ENCODE peak calls at places on chromosomes 16 and 17, in four cellular contexts. N is IMR-90, M is HepG2, L is K562. U is an unnamed sample.

GRCh38 chr16:89785523-89786155 is 30.8 kb downstream of the FANCA start:
- DNase-seq in N (no peak), L (no peak), M (no peak), U (no peak)

GRCh38 chr17:15509095-15509494 is 41.7 kb upstream of the CDRT4 start:
- DNase-seq in N (no peak), M (no peak), L (no peak), U (no peak)

GRCh38 chr17:49741009-49741691 is 22.8 kb downstream of the FAM117A start:
- DNase-seq in L (no peak), M (no peak), N (peak), U (no peak)

GRCh38 chr17:50645748-50646682 is 11.3 kb downstream of the ABCC3 start:
- DNase-seq in M (no peak), L (no peak), N (no peak), U (no peak)

GRCh38 chr16:87206646-87207451 is 110.3 kb downstream of the C16orf95 start:
- DNase-seq in N (peak), L (no peak), M (no peak), U (peak)

GRCh38 chr17:68238488-68238887 is 9.4 kb upstream of the AMZ2 start:
- DNase-seq in M (no peak), L (no peak), N (no peak), U (no peak)

GRCh38 chr16:66890796-66891195 is 10.5 kb downstream of the PDP2 start:
- DNase-seq in L (no peak), M (no peak), N (no peak), U (no peak)

GRCh38 chr17:63647065-63647725 is 25.0 kb downstream of the MAP3K3 start:
- DNase-seq in L (no peak), N (peak), M (no peak), U (no peak)

GRCh38 chr17:82959242-82959930 is 119.6 kb upstream of the ZNF750 start:
- DNase-seq in N (no peak), M (no peak), L (no peak), U (no peak)

GRCh38 chr16:30930160-30930571 is 6.8 kb downstream of the FBXL19 start:
- DNase-seq in N (no peak), L (no peak), M (no peak), U (no peak)

GRCh38 chr17:8147141-8147804 is 4.9 kb downstream of the PER1 start:
- DNase-seq in L (no peak), M (no peak), N (no peak), U (no peak)

GRCh38 chr16:50282010-50282538 is 15.7 kb downstream of the ADCY7 start:
- DNase-seq in M (no peak), L (peak), N (no peak), U (no peak)

GRCh38 chr16:2507052-2507678 is 6.6 kb upstream of the ATP6V0C start:
- DNase-seq in M (no peak), L (no peak), N (no peak), U (no peak)

GRCh38 chr16:69397821-69398521 is 12.2 kb upstream of the TERF2 start:
- DNase-seq in N (peak), M (peak), L (peak), U (peak)

GRCh38 chr17:56824503-56824902 is 9.2 kb downstream of the C17orf67 start:
- DNase-seq in N (no peak), L (no peak), M (no peak), U (no peak)

GRCh38 chr16:73048292-73049050 is 543 bp upstream of the ZFHX3 start:
- DNase-seq in M (peak), L (no peak), N (no peak), U (no peak)

GRCh38 chr16:11619327-11619851 is 32.7 kb upstream of the LITAF start:
- DNase-seq in N (no peak), L (no peak), M (no peak), U (no peak)

GRCh38 chr17:36212958-36213357 is 2.1 kb downstream of the CCL4L2 start:
- DNase-seq in M (no peak), N (no peak), L (no peak), U (no peak)

GRCh38 chr16:82991941-82992675 is 365.3 kb downstream of the CDH13 start:
- DNase-seq in N (no peak), L (no peak), M (no peak), U (no peak)

GRCh38 chr16:47262938-47263337 is 119.2 kb upstream of the NETO2 start:
- DNase-seq in M (no peak), L (no peak), N (peak), U (no peak)

GRCh38 chr17:57499648-57500049 is 243.3 kb downstream of the MSI2 start:
- DNase-seq in M (peak), N (no peak), L (peak), U (peak)

GRCh38 chr16:82317411-82318168 is 147.6 kb upstream of the MPHOSPH6 start:
- DNase-seq in N (no peak), M (no peak), L (no peak), U (no peak)

GRCh38 chr16:1428511-1428910 is 2.4 kb upstream of the PERCC1 start:
- DNase-seq in M (no peak), L (peak), N (no peak), U (peak)

GRCh38 chr16:3188925-3189825 is 1.2 kb downstream of the OR1F1 start:
- DNase-seq in M (peak), L (peak), N (peak), U (peak)

GRCh38 chr16:85607331-85607765 is 5.8 kb upstream of the GSE1 start:
- DNase-seq in L (peak), M (no peak), N (no peak), U (no peak)

GRCh38 chr17:72122002-72122310 is 1.1 kb downstream of the SOX9 start:
- DNase-seq in L (no peak), M (no peak), N (peak), U (no peak)

GRCh38 chr17:30104575-30105339 is 11.9 kb upstream of the NSRP1 start:
- DNase-seq in L (peak), M (peak), N (peak), U (peak)

GRCh38 chr17:37147301-37147812 is 198.6 kb downstream of the AATF start:
- DNase-seq in L (no peak), N (peak), M (peak), U (peak)

GRCh38 chr17:65750166-65750565 is 188.7 kb upstream of the AXIN2 start:
- DNase-seq in M (peak), L (no peak), N (no peak), U (no peak)

GRCh38 chr16:85142771-85143211 is 30.5 kb upstream of the CIBAR2 start:
- DNase-seq in N (no peak), M (no peak), L (no peak), U (no peak)

GRCh38 chr17:34171245-34171818 is 83.8 kb upstream of the CCL2 start:
- DNase-seq in M (peak), N (peak), L (peak), U (peak)

GRCh38 chr17:5446786-5447185 is 7.8 kb upstream of the C1QBP start:
- DNase-seq in N (no peak), L (no peak), M (no peak), U (no peak)

GRCh38 chr17:57040571-57040970 is 44.5 kb upstream of the AKAP1 start:
- DNase-seq in N (no peak), M (no peak), L (no peak), U (no peak)

GRCh38 chr16:4675864-4676786 is 17.2 kb upstream of the NUDT16L1 start:
- DNase-seq in M (peak), L (peak), N (no peak), U (no peak)

GRCh38 chr17:50931003-50931878 is 65.1 kb upstream of the TOB1 start:
- DNase-seq in N (peak), M (peak), L (peak), U (peak)

GRCh38 chr17:42680331-42680808 is 1.3 kb downstream of the CCR10 start:
- DNase-seq in L (peak), N (peak), M (no peak), U (peak)
- TF ChIP-seq MAZ in L (no peak), N (no peak), M (no peak), U (no peak)

GRCh38 chr16:70661918-70662641 is 15.7 kb downstream of the IL34 start:
- DNase-seq in L (no peak), M (no peak), N (no peak), U (no peak)

GRCh38 chr16:70662991-70663523 is 16.7 kb downstream of the IL34 start:
- DNase-seq in N (no peak), L (no peak), M (no peak), U (no peak)

GRCh38 chr16:70664325-70665112 is 18.2 kb downstream of the IL34 start:
- DNase-seq in L (no peak), M (no peak), N (no peak), U (no peak)

GRCh38 chr16:70665113-70665694 is 18.8 kb downstream of the IL34 start:
- DNase-seq in M (no peak), L (no peak), N (no peak), U (no peak)

DNA sequence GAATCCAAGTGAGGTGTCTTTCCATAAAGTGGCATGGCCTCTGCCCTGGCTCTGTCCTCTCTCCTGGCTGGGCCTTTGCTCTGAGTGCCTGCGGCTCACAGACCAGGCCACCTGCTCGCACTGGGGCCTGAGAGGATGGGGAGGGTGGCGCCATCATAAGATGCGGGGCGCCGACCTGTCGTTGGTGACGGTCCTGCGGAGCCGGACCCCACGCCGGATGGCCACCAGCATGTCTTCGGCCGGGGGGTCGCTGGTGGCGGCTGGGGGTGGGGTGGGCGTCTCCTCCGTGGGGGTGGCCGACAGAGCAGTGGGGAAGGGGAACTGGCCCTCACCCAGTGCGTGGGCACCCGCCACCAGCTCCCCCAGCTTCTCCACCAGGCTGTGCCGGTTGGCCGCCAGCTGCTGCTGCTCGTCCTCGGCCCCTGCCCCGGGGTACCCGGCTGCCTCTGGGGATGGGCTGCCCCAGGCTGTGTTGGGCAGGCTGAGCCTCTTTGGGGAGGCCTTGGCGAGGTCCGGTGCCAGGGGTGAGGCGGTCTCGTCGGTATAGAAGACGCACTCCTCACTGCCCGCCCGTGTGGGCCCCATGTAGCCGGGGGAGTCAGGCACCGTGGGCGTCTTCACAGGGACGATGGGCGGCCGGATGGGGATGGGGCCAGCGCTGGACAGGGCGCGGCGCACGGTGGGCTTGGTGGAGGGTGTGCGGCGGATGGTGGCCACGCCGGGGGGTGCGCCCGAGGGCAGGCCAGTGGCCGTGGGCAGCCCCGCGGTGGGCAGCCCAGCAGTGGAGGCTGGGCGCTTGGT is 17.4 kb downstream of the IL34 start:
- DNase-seq in L (no peak), M (no peak), N (no peak), U (no peak)
- TF ChIP-seq MAZ in L (no peak), M (no peak), N (no peak), U (no peak)

GRCh38 chr16:58847902-58848661 is 114.0 kb upstream of the GOT2 start:
- DNase-seq in L (no peak), N (no peak), M (peak), U (no peak)

GRCh38 chr16:58848662-58849002 is 114.5 kb upstream of the GOT2 start:
- DNase-seq in N (no peak), L (no peak), M (no peak), U (no peak)

GRCh38 chr16:58842156-58842555 is 108.0 kb upstream of the GOT2 start:
- DNase-seq in M (no peak), N (no peak), L (no peak), U (no peak)

GRCh38 chr16:58842746-58843145 is 108.6 kb upstream of the GOT2 start:
- DNase-seq in N (no peak), L (no peak), M (no peak), U (no peak)

DNA sequence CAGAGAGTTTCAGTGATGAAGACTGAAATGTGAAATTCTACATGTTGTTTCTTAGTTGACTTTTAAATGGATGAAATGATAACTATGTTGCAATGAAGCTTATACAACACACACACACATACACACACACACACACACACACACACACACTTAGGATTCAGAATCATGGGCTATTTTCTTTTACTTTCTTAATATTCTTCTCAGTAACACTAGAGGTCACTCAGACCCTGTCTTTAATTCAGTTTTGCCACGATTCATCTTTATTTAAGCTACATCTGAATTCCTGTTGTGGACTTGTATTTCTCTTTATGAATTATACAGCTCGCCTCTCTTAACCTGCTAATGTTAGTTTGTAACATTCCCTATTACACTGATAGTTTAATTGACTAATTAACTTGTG is 109.6 kb upstream of the GOT2 start:
- DNase-seq in N (peak), M (peak), L (peak), U (peak)
- TF ChIP-seq MAZ in N (no peak), M (no peak), L (no peak), U (no peak)

GRCh38 chr17:79612468-79613194 is 1.8 kb upstream of the RBFOX3 start:
- DNase-seq in M (peak), L (peak), N (peak), U (peak)
- TF ChIP-seq MAZ in M (no peak), L (no peak), N (no peak), U (no peak)

GRCh38 chr17:76367647-76368046 is 13.9 kb upstream of the PRPSAP1 start:
- DNase-seq in N (no peak), M (peak), L (no peak), U (no peak)

GRCh38 chr17:76366247-76366646 is 12.5 kb upstream of the PRPSAP1 start:
- DNase-seq in N (no peak), M (no peak), L (no peak), U (no peak)

GRCh38 chr17:76363107-76363801 is 9.5 kb upstream of the PRPSAP1 start:
- DNase-seq in M (no peak), N (no peak), L (no peak), U (no peak)

GRCh38 chr17:76368545-76368944 is 14.8 kb upstream of the PRPSAP1 start:
- DNase-seq in N (peak), M (no peak), L (no peak), U (no peak)

DNA sequence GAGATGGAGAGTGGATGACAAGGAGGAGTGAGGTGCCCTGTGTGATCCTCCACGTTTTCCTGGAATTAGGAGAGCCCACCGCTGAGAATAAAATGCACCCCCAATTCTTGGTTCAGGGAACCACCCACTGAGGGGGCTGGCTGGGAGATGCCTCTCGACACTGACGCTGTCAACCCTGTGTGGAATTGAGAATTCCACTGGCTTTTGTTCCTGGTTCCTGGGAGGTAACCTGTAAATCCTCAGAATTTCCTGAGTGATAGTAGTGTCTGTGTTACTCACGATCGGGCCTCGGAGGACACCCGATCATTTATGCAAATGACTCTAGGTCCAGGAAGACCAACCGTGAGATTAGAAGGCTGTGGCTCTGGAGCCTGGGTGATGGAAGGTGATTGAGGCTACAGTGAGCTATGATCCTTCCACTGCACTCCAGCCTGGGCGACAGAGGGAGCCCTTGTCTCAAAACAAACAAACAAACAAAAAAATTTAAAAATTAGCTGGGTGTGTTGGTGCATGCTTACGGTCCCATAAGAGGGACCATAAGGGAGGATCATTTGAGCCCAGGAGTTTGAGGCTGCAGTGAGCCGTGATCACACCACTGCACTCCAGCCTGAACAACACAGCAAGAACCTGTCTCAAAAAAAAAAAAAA is 11.7 kb upstream of the PRPSAP1 start:
- DNase-seq in M (no peak), L (peak), N (no peak), U (no peak)
- TF ChIP-seq MAZ in M (no peak), L (no peak), N (no peak), U (no peak)

DNA sequence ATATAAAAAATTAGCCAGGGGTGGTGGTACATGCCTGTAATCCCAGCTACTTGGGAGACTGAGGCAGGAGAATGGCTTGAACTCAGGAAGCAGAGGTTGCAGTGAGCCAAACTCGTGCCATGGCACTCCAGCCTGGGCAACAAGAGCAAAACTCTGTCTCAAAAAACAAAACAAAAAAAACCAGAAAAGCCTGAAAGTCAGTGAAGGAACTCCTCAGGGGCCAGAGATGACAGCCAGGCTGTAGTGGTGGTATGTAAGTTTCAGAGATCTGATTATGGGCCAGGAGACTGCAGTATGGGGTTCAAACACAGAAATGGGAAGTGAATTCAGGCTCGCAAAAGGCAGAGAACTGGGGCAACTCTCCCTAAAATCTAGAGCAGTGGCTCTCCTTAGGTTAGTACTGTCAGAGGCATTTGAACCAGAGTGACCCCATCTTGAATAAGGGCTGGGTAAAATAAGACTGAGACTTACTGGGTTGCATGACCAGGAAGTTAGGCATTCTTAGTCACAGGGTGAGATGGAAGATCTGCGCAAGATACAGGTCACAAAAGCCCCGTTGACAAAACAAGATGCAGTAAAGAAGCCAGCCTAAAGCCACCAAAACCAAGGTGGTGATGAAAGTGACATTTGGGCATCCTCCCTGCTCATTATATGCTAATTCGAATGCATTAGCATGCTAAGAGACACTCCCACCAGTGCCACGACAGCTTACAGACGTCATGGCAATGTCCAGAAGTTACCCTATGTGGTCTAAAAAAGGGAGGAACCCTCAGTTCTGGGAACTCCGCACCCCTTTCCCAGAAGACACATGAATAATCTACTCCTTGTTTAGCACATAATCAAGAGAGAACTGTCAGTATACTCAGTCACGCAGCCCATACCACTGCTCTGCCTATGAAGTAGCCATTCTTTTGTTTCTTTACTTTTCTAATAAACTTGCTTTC is 120.2 kb upstream of the XYLT1 start:
- DNase-seq in M (no peak), N (no peak), L (no peak), U (no peak)
- TF ChIP-seq MAZ in M (no peak), N (no peak), L (no peak), U (no peak)

GRCh38 chr16:88561485-88562369 is 8.5 kb upstream of the ZC3H18 start:
- DNase-seq in M (no peak), L (peak), N (peak), U (peak)
- TF ChIP-seq MAZ in M (no peak), L (peak), N (peak), U (peak)

GRCh38 chr17:44921122-44921882 is 6.0 kb upstream of the GFAP start:
- DNase-seq in N (no peak), L (peak), M (no peak), U (no peak)

GRCh38 chr17:44919411-44919810 is 4.1 kb upstream of the GFAP start:
- DNase-seq in M (no peak), L (no peak), N (no peak), U (no peak)

GRCh38 chr17:44919885-44920564 is 4.7 kb upstream of the GFAP start:
- DNase-seq in N (peak), M (peak), L (peak), U (peak)

GRCh38 chr17:44922136-44922535 is 6.8 kb upstream of the GFAP start:
- DNase-seq in N (no peak), L (no peak), M (no peak), U (no peak)

DNA sequence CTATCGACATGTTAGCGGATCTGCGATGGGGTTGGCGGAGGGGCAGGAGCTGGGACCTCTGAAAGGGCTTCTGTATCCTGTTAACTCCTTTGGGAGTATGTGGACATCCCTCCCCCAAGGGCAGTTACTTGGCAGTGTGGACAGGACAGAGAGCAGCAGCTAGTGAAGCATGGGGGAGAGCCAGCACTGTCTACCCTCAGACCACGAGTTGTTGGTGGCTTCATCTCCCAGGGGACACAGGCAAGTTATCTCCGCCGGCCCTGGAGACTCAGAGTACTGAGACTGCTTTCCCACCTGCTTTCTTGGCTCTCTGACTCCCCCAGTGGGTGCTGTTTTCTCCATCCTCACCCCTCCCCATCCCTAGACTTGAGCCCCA is 5.3 kb upstream of the GFAP start:
- DNase-seq in M (no peak), N (no peak), L (no peak), U (no peak)
- TF ChIP-seq MAZ in M (no peak), N (no peak), L (no peak), U (no peak)